ENCODE peak calls at places on chromosomes 6 and 20, in six cellular contexts. M is hepatocyte, Q is AG10803, Z is KBM-7, N is GM13976, S is H4. K is an unnamed sample.
A peak's percentile ranks its signal among the peaks of the same experiment; 100 is the strongest.

GRCh38 chr6:167409078-167409477 is 84.2 kb downstream of the TTLL2 start:
- DNase-seq in M (no peak), N (no peak), S (no peak), Z (no peak), Q (no peak), K (no peak)

GRCh38 chr6:108080010-108080780 is 5.7 kb upstream of the OSTM1 start:
- DNase-seq in S (peak; percentile 40), Q (peak; percentile 43), Z (no peak), M (no peak), N (no peak), K (peak; percentile 33)

GRCh38 chr6:150894935-150895686 is 29.6 kb downstream of the MTHFD1L start:
- DNase-seq in S (peak; percentile 74), Z (no peak), Q (peak; percentile 45), N (peak; percentile 49), M (peak; percentile 31), K (peak; percentile 57)

GRCh38 chr6:45302832-45303231 is 25.3 kb upstream of the RUNX2 start:
- DNase-seq in M (no peak), N (no peak), Z (no peak), Q (no peak), S (no peak), K (no peak)

GRCh38 chr6:110334425-110335158 is 23.6 kb downstream of the METTL24 start:
- DNase-seq in Q (peak; percentile 36), M (no peak), S (no peak), N (no peak), Z (no peak), K (no peak)

GRCh38 chr20:33624399-33624798 is 37.7 kb upstream of the C20orf144 start:
- DNase-seq in N (no peak), M (no peak), Z (no peak), S (no peak), Q (no peak), K (no peak)

GRCh38 chr6:138769102-138769676 is 4.4 kb upstream of the CCDC28A start:
- DNase-seq in M (peak; percentile 29), Q (no peak), Z (peak; percentile 89), S (no peak), N (no peak), K (no peak)

GRCh38 chr6:46979206-46979605 is 57.5 kb upstream of the ADGRF5 start:
- DNase-seq in Q (no peak), N (no peak), M (no peak), S (no peak), Z (no peak), K (no peak)

GRCh38 chr6:109296971-109297372 is 85.3 kb downstream of the CD164 start:
- DNase-seq in M (no peak), Z (no peak), Q (no peak), S (no peak), N (no peak), K (no peak)

GRCh38 chr6:42099340-42100028 is 42.9 kb downstream of the C6orf132 start:
- DNase-seq in S (no peak), N (no peak), M (peak; percentile 59), Z (no peak), Q (peak; percentile 41), K (peak; percentile 90)

GRCh38 chr6:142725024-142725770 is 219.8 kb downstream of the HIVEP2 start:
- DNase-seq in Q (no peak), N (no peak), Z (no peak), M (no peak), S (no peak), K (peak; percentile 26)

GRCh38 chr6:128605961-128606360 is 85.6 kb upstream of the PTPRK start:
- DNase-seq in S (no peak), Z (no peak), M (no peak), Q (peak; percentile 73), N (no peak), K (peak; percentile 94)

GRCh38 chr20:37803476-37804307 is 99.2 kb upstream of the VSTM2L start:
- DNase-seq in M (no peak), Z (peak; percentile 82), S (no peak), Q (no peak), N (peak; percentile 41), K (no peak)

GRCh38 chr6:66558189-66558588 is 851.2 kb upstream of the EYS start:
- DNase-seq in M (no peak), S (peak; percentile 49), Q (no peak), N (no peak), Z (no peak), K (no peak)